ENCODE peak calls at places on chromosomes 7 and 10, in four cellular contexts. V is GM12878, Z is H1, Y is K562. F is an unnamed sample.

GRCh38 chr10:6044060-6044459 is 18.1 kb downstream of the IL2RA start:
- DNase-seq in V (no peak), Y (no peak), Z (peak; percentile 32), F (no peak)

GRCh38 chr10:110918633-110919348 is at the start of gene BBIP1:
- DNase-seq in Z (peak; percentile 90), V (peak; percentile 99), Y (no peak), F (peak; percentile 100)

GRCh38 chr7:3234851-3235250 is 66.2 kb upstream of the SDK1 start:
- DNase-seq in Z (no peak), Y (no peak), V (no peak), F (no peak)

GRCh38 chr10:96288151-96288621 is 16.0 kb upstream of the DNTT start:
- DNase-seq in V (peak; percentile 84), Z (no peak), Y (no peak), F (no peak)

GRCh38 chr7:110534241-110534931 is 556.5 kb upstream of the LRRN3 start:
- DNase-seq in V (no peak), Y (peak; percentile 15), Z (no peak), F (peak; percentile 71)

GRCh38 chr7:127437772-127438330 is 45.3 kb upstream of the ZNF800 start:
- DNase-seq in Y (no peak), V (no peak), Z (no peak), F (peak; percentile 78)

GRCh38 chr7:30764030-30764991 is 6.9 kb upstream of the MINDY4 start:
- DNase-seq in Y (no peak), V (peak; percentile 25), Z (no peak), F (peak; percentile 34)

GRCh38 chr7:140672382-140673062 is at the start of gene ADCK2:
- DNase-seq in Y (peak; percentile 78), Z (no peak), V (no peak), F (no peak)

GRCh38 chr10:76309744-76310441 is 878.5 kb downstream of the LRMDA start:
- DNase-seq in Z (no peak), Y (no peak), V (no peak), F (peak; percentile 32)

GRCh38 chr7:137130751-137131158 is 212.8 kb downstream of the PTN start:
- DNase-seq in V (no peak), Z (no peak), Y (no peak), F (peak; percentile 82)

GRCh38 chr10:48695636-48696534 is 11.2 kb downstream of the WDFY4 start:
- DNase-seq in Z (no peak), Y (no peak), V (no peak), F (no peak)

GRCh38 chr7:81584667-81585066 is 185.2 kb downstream of the HGF start:
- DNase-seq in Y (no peak), Z (no peak), V (no peak), F (no peak)

GRCh38 chr10:3935141-3935540 is 150.1 kb upstream of the KLF6 start:
- DNase-seq in V (peak; percentile 92), Y (no peak), Z (no peak), F (peak; percentile 79)
- TF ChIP-seq CHD1 in V (no peak), Y (no peak), Z (no peak), F (no peak)

DNA sequence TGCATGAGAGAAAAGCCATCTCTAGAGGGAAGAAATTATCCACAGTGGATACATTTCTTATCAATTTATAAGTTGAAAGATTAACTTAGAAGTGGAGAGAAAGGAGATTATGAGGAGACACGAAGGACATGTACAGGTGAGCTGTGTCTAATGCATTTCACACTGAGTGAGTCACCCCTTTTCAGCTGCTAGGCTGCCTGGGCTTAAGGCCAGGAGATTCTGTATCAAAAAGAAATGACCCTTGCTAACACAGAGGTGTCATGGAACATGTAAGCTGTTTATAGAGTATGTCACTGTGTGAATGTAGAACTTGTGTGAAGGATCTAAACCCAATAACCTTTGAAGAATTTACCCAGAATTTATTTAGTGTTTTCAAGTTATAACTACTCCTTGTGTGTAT is 495.2 kb downstream of the AUTS2 start:
- DNase-seq in V (no peak), Z (no peak), Y (no peak), F (no peak)
- TF ChIP-seq CHD1 in V (no peak), Z (no peak), Y (no peak), F (no peak)

GRCh38 chr10:51014680-51015425 is 59.4 kb upstream of the PRKG1 start:
- DNase-seq in Y (no peak), V (no peak), Z (no peak), F (peak; percentile 61)

GRCh38 chr10:51005551-51005950 is 68.7 kb upstream of the PRKG1 start:
- DNase-seq in Y (no peak), Z (no peak), V (no peak), F (no peak)

GRCh38 chr10:51006686-51007085 is 67.6 kb upstream of the PRKG1 start:
- DNase-seq in Y (no peak), Z (no peak), V (no peak), F (no peak)

GRCh38 chr10:51007781-51008180 is 66.5 kb upstream of the PRKG1 start:
- DNase-seq in Z (no peak), V (no peak), Y (no peak), F (peak; percentile 75)

DNA sequence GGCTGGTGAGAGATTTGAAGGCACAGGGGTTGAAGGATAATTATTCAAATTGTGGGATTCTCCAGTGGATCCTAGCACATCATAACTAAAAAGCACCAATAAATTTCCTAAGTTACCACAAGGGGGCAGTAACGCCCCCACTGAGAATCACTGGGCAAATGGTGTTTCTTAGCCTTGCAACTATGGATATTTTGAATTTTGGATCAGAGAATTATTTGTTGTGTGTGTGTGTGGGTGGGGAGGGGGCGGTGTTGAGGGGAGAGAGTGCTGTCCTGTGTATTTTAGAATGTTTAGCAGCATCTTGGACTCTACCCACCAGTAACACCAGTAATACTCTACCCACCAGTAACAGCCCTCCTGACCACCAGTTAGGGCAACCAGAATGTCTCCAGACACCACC is 63.3 kb upstream of the PRKG1 start:
- DNase-seq in Y (peak; percentile 62), Z (no peak), V (peak; percentile 8), F (peak; percentile 54)
- TF ChIP-seq CHD1 in Y (no peak), Z (no peak), V (no peak), F (no peak)

GRCh38 chr7:21984042-21984441 is 38.3 kb upstream of the CDCA7L start:
- DNase-seq in Y (no peak), Z (no peak), V (no peak), F (no peak)
- TF ChIP-seq CHD1 in Y (no peak), Z (no peak), V (no peak), F (no peak)